ENCODE peak calls at places on chromosomes 4 and X, in six cellular contexts. Q is DMS153, Y is kidney, X is NCI-H774, G is non-pigmented ciliary epithelial cell, T is erythroblast. C is an unnamed sample.

GRCh38 chr4:102554482-102554881 is 53.3 kb downstream of the NFKB1 start:
- DNase-seq in X (no peak), Q (no peak), T (no peak), Y (no peak), G (no peak), C (no peak)

GRCh38 chrX:124433186-124433585 is 86.8 kb downstream of the SH2D1A start:
- DNase-seq in Y (no peak), G (no peak), T (no peak), Q (no peak), X (no peak), C (no peak)

GRCh38 chr4:173370130-173370476 is 651 bp upstream of the SAP30 start:
- DNase-seq in G (no peak), X (no peak), Y (peak), Q (no peak), T (peak), C (no peak)

GRCh38 chr4:48267574-48267973 is 2.1 kb downstream of the TEC start:
- DNase-seq in Y (no peak), T (no peak), G (no peak), Q (no peak), X (no peak), C (no peak)

GRCh38 chr4:7351014-7351413 is 83.7 kb downstream of the PSAPL1 start:
- DNase-seq in Q (no peak), Y (no peak), T (no peak), X (no peak), G (no peak), C (no peak)

GRCh38 chr4:1206299-1207156 is 34.1 kb upstream of the SPON2 start:
- DNase-seq in Y (no peak), G (no peak), Q (no peak), T (no peak), X (no peak), C (no peak)

GRCh38 chr4:109294006-109294405 is 8.5 kb downstream of the COL25A1 start:
- DNase-seq in G (no peak), X (no peak), T (peak), Y (no peak), Q (no peak), C (peak)

GRCh38 chr4:1834047-1834769 is 21.7 kb downstream of the LETM1 start:
- DNase-seq in G (no peak), Q (no peak), Y (no peak), X (no peak), T (no peak), C (no peak)

GRCh38 chr4:76571274-76571673 is 136.2 kb downstream of the SHROOM3 start:
- DNase-seq in G (no peak), Q (peak), T (no peak), Y (no peak), X (peak), C (no peak)

GRCh38 chr4:71456841-71457240 is 118.0 kb downstream of the SLC4A4 start:
- DNase-seq in Q (peak), X (no peak), Y (no peak), T (no peak), G (peak), C (no peak)

GRCh38 chr4:72094054-72094780 is 62.4 kb downstream of the NPFFR2 start:
- DNase-seq in Q (peak), X (no peak), Y (no peak), G (no peak), T (no peak), C (no peak)

GRCh38 chrX:68705986-68706385 is 58.5 kb downstream of the STARD8 start:
- DNase-seq in G (no peak), X (no peak), Y (no peak), Q (no peak), T (no peak), C (no peak)

GRCh38 chr4:105637409-105638258 is 70.9 kb downstream of the INTS12 start:
- DNase-seq in Q (peak), X (peak), Y (peak), T (no peak), G (no peak), C (peak)

GRCh38 chrX:123959281-123960063 is 2.0 kb upstream of the STAG2 start:
- DNase-seq in T (peak), G (no peak), Y (peak), Q (no peak), X (peak), C (peak)

GRCh38 chr4:135538698-135539097 is 1337.1 kb upstream of the PABPC4L start:
- DNase-seq in X (no peak), G (no peak), T (no peak), Y (peak), Q (no peak), C (no peak)

GRCh38 chr4:2662598-2662997 is 93.5 kb downstream of the TNIP2 start:
- DNase-seq in Y (no peak), X (no peak), T (no peak), Q (no peak), G (peak), C (peak)

GRCh38 chrX:115563633-115564182 is 2.7 kb downstream of the PLS3 start:
- DNase-seq in Q (no peak), Y (no peak), X (no peak), G (no peak), T (no peak), C (peak)

GRCh38 chr4:166502660-166503059 is 629.6 kb downstream of the TLL1 start:
- DNase-seq in T (no peak), Q (no peak), X (no peak), Y (no peak), G (no peak), C (no peak)

GRCh38 chrX:73647212-73647611 is 84.2 kb downstream of the CHIC1 start:
- DNase-seq in T (no peak), Y (no peak), G (no peak), Q (no peak), X (no peak), C (no peak)

GRCh38 chr4:118835896-118836762 is at the start of gene SEC24D:
- DNase-seq in X (peak), Q (peak), G (no peak), Y (peak), T (peak), C (peak)

GRCh38 chrX:38837389-38837788 is 36.1 kb downstream of the MID1IP1 start:
- DNase-seq in T (no peak), Q (no peak), Y (no peak), G (no peak), X (no peak), C (no peak)

GRCh38 chrX:78124304-78124703 is 15.1 kb downstream of the TAF9B start:
- DNase-seq in G (no peak), Q (no peak), T (peak), Y (no peak), X (no peak), C (peak)

GRCh38 chr4:183437452-183437851 is 7.0 kb upstream of the CDKN2AIP start:
- DNase-seq in Q (no peak), Y (no peak), X (no peak), G (no peak), T (no peak), C (no peak)

GRCh38 chr4:107658400-107659326 is 61.4 kb downstream of the PAPSS1 start:
- DNase-seq in Q (no peak), G (no peak), Y (no peak), T (no peak), X (no peak), C (peak)

GRCh38 chr4:118113220-118113619 is 78.9 kb downstream of the NDST3 start:
- DNase-seq in T (no peak), Q (no peak), Y (no peak), X (no peak), G (no peak), C (no peak)

GRCh38 chr4:10105920-10106319 is 10.7 kb downstream of the WDR1 start:
- DNase-seq in Q (no peak), X (no peak), Y (no peak), T (peak), G (no peak), C (no peak)

C was measured in dermis blood vessel endothelial cell.